ENCODE peak calls at places on chromosomes 6 and 20, in eight cellular contexts. I is stomach, R is endothelial cell of umbilical vein, W is GM23338, Z is suprapubic skin, E is HL-60, V is prostate gland, G is K562. H is an unnamed sample.

GRCh38 chr6:169689247-169689646 is 12.6 kb downstream of the WDR27 start:
- DNase-seq in I (no peak), Z (no peak), R (no peak), W (no peak), G (no peak), V (no peak), E (no peak), H (no peak)

GRCh38 chr20:4375881-4376280 is 345.8 kb upstream of the PRND start:
- DNase-seq in Z (no peak), V (no peak), R (no peak), I (no peak), G (no peak), W (no peak), E (no peak), H (no peak)

GRCh38 chr6:116568851-116569755 is 2.2 kb upstream of the RWDD1 start:
- DNase-seq in E (peak; percentile 23), Z (no peak), V (no peak), R (peak; percentile 38), I (no peak), G (no peak), W (no peak), H (no peak)

GRCh38 chr6:159761135-159761872 is 541 bp upstream of the ACAT2 start:
- DNase-seq in W (peak; percentile 44), E (no peak), G (peak; percentile 21), R (peak; percentile 58), I (peak; percentile 29), Z (peak; percentile 80), V (peak; percentile 26), H (no peak)

GRCh38 chr6:43771210-43771857 is 1.3 kb downstream of the VEGFA start:
- DNase-seq in Z (peak; percentile 87), G (peak; percentile 77), I (peak; percentile 76), V (peak; percentile 47), R (peak; percentile 67), W (peak; percentile 71), E (peak; percentile 70), H (no peak)

GRCh38 chr20:49562341-49563014 is 5.5 kb downstream of the PTGIS start:
- DNase-seq in W (peak; percentile 84), I (peak; percentile 54), R (peak; percentile 96), G (peak; percentile 46), V (peak; percentile 19), Z (peak; percentile 90), E (no peak), H (no peak)

GRCh38 chr20:23165307-23165750 is 79.2 kb upstream of the CD93 start:
- DNase-seq in R (no peak), Z (no peak), G (no peak), V (no peak), W (peak; percentile 46), E (no peak), I (peak; percentile 23), H (no peak)

GRCh38 chr6:3850451-3851203 is 1.5 kb downstream of the FAM50B start:
- DNase-seq in W (no peak), I (no peak), R (no peak), V (no peak), E (no peak), G (no peak), Z (no peak), H (peak; percentile 78)

GRCh38 chr6:41524634-41525011 is 21.6 kb upstream of the FOXP4 start:
- DNase-seq in R (no peak), Z (no peak), E (no peak), W (no peak), V (no peak), I (no peak), G (no peak), H (no peak)

GRCh38 chr6:111534366-111534765 is 51.3 kb upstream of the REV3L start:
- DNase-seq in Z (no peak), E (peak; percentile 25), I (peak; percentile 92), W (no peak), R (peak; percentile 93), G (no peak), V (peak; percentile 69), H (no peak)

GRCh38 chr6:5471044-5471443 is 209.7 kb downstream of the FARS2 start:
- DNase-seq in E (peak; percentile 14), W (peak; percentile 83), V (peak; percentile 14), Z (no peak), G (peak; percentile 74), R (peak; percentile 66), I (peak; percentile 64), H (no peak)

GRCh38 chr6:136600818-136601217 is 50.6 kb upstream of the MAP7 start:
- DNase-seq in R (peak; percentile 83), V (no peak), W (no peak), I (no peak), Z (no peak), G (no peak), E (no peak), H (no peak)

GRCh38 chr6:1744543-1744942 is 134.8 kb downstream of the FOXC1 start:
- DNase-seq in G (no peak), V (no peak), I (no peak), Z (no peak), E (no peak), R (no peak), W (no peak), H (no peak)

GRCh38 chr6:138957484-138957883 is 30.6 kb downstream of the REPS1 start:
- DNase-seq in V (no peak), G (no peak), Z (no peak), E (no peak), I (no peak), R (no peak), W (no peak), H (no peak)

GRCh38 chr6:168060521-168060931 is 18.5 kb downstream of the FRMD1 start:
- DNase-seq in E (no peak), W (peak; percentile 64), G (peak; percentile 74), R (no peak), V (peak; percentile 56), Z (no peak), I (peak; percentile 89), H (no peak)
- TF ChIP-seq CTCF in E (no peak), W (peak; percentile 93), G (peak; percentile 74), R (no peak), V (no peak), Z (peak; percentile 20), I (no peak), H (no peak)

GRCh38 chr20:31862506-31862905 is 7.8 kb downstream of the DUSP15 start:
- DNase-seq in W (no peak), E (no peak), I (no peak), G (no peak), V (no peak), R (no peak), Z (peak; percentile 78), H (no peak)
- H3K4me3 ChIP-seq in W (peak overlapping the region; percentile 98), E (no peak overlapping the region), I (no peak overlapping the region), G (no peak overlapping the region), V (no peak overlapping the region), R (no peak overlapping the region), Z (no peak overlapping the region), H (no peak overlapping the region)

GRCh38 chr6:158043008-158043407 is 61.3 kb downstream of the SYNJ2 start:
- DNase-seq in I (no peak), E (no peak), V (no peak), W (no peak), G (no peak), R (no peak), Z (no peak), H (no peak)

GRCh38 chr6:158041370-158041769 is 59.7 kb downstream of the SYNJ2 start:
- DNase-seq in W (no peak), G (no peak), Z (no peak), R (peak; percentile 53), I (no peak), V (no peak), E (no peak), H (no peak)

GRCh38 chr6:158041788-158042187 is 60.1 kb downstream of the SYNJ2 start:
- DNase-seq in I (no peak), G (no peak), Z (no peak), E (no peak), R (no peak), W (no peak), V (no peak), H (no peak)

GRCh38 chr6:158040804-158041347 is 59.2 kb downstream of the SYNJ2 start:
- DNase-seq in I (no peak), Z (no peak), R (no peak), E (no peak), W (no peak), V (no peak), G (no peak), H (no peak)

GRCh38 chr6:158042245-158042798 is 60.7 kb downstream of the SYNJ2 start:
- DNase-seq in W (no peak), R (peak; percentile 94), V (peak; percentile 60), I (peak; percentile 79), G (peak; percentile 70), Z (no peak), E (no peak), H (no peak)
- TF ChIP-seq POLR2AphosphoS5 in W (no peak), R (peak; percentile 47), V (peak; percentile 64), I (peak; percentile 70), G (no peak), Z (peak; percentile 37), E (no peak), H (peak; percentile 68)

GRCh38 chr20:32508775-32509119 is 76.4 kb downstream of the NOL4L start:
- DNase-seq in V (no peak), R (no peak), E (no peak), W (no peak), G (no peak), Z (no peak), I (no peak), H (no peak)

GRCh38 chr20:32510601-32511357 is 74.4 kb downstream of the NOL4L start:
- DNase-seq in W (no peak), E (no peak), R (no peak), G (peak; percentile 76), Z (no peak), I (peak; percentile 58), V (peak; percentile 42), H (no peak)

GRCh38 chr20:32507998-32508774 is 76.9 kb downstream of the NOL4L start:
- DNase-seq in G (no peak), Z (no peak), E (peak; percentile 63), W (no peak), V (no peak), R (no peak), I (no peak), H (no peak)

GRCh38 chr20:32510120-32510600 is 75.0 kb downstream of the NOL4L start:
- DNase-seq in I (no peak), V (no peak), G (no peak), W (no peak), Z (no peak), E (no peak), R (no peak), H (no peak)

DNA sequence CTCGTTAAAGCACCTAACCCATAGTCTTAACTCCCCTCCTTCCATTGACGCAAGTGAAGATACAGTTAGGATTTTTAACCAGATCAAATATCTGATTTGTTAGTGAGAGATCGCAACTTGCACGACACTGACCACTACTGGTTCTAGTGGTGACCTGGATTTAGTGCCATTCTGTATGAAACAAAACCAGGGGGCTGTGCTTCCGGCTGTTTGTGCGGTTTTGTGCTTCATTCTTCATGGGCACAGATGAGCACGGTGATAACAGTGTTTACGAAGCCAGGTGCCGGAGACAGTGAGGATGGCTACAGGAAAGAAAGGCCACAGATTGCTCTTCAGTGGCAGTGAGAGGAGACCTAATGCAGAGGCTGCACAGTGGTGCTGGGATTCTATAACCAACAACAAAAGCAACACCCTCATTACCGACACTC is 75.5 kb downstream of the NOL4L start:
- DNase-seq in W (no peak), I (no peak), R (peak; percentile 71), V (peak; percentile 28), G (no peak), Z (no peak), E (no peak), H (no peak)
- TF ChIP-seq CTCF in W (peak; percentile 51), I (no peak), R (peak; percentile 63), V (no peak), G (no peak), Z (no peak), E (no peak), H (no peak)

GRCh38 chr20:62117362-62117646 is 5.0 kb upstream of the LSM14B start:
- DNase-seq in V (no peak), Z (no peak), I (no peak), R (no peak), E (no peak), W (no peak), G (no peak), H (no peak)
- H3K4me3 ChIP-seq in V (no peak overlapping the region), Z (no peak overlapping the region), I (no peak overlapping the region), R (no peak overlapping the region), E (no peak overlapping the region), W (no peak overlapping the region), G (no peak overlapping the region), H (no peak overlapping the region)